ENCODE peak calls at places on chromosomes 6 and 20, in eight cellular contexts. B is WERI-Rb-1; C is endodermal cell; P is central memory CD4-positive, alpha-beta T cell; H is lung microvascular endothelial cell; M is neural crest cell; X is stimulated activated CD4-positive, alpha-beta T cell treated with anti-CD3 and anti-CD28 coated beads, Interleukin-4, amount 100 ng/mL, for 24 hours; N is C1 segment of cervical spinal cord. V is an unnamed sample.

GRCh38 chr6:87139236-87139635 is 16.1 kb upstream of the ZNF292 start:
- DNase-seq in H (peak), X (peak), N (no peak), P (peak), M (no peak), B (peak), C (no peak), V (no peak)

GRCh38 chr6:41736207-41736710 is 851 bp upstream of the TFEB start:
- DNase-seq in X (no peak), C (no peak), B (no peak), P (no peak), H (no peak), N (no peak), M (no peak), V (no peak)

GRCh38 chr6:52538921-52539354 is 37.9 kb downstream of the TRAM2 start:
- DNase-seq in X (no peak), P (no peak), N (no peak), C (no peak), B (no peak), M (no peak), H (no peak), V (no peak)

GRCh38 chr6:48036316-48036715 is 74.7 kb downstream of the PTCHD4 start:
- DNase-seq in X (no peak), M (no peak), C (no peak), H (no peak), N (no peak), B (no peak), P (no peak), V (no peak)

GRCh38 chr20:63548542-63548941 is 993 bp upstream of the SRMS start:
- DNase-seq in H (no peak), B (peak), C (no peak), N (no peak), X (no peak), M (no peak), P (no peak), V (no peak)

GRCh38 chr6:7513534-7513933 is 27.9 kb upstream of the DSP start:
- DNase-seq in P (no peak), M (no peak), B (no peak), C (no peak), H (no peak), X (no peak), N (no peak), V (no peak)

GRCh38 chr20:34516874-34517542 is 786 bp downstream of the DYNLRB1 start:
- DNase-seq in M (no peak), X (peak), C (no peak), P (peak), H (peak), N (no peak), B (no peak), V (peak)

GRCh38 chr6:119653329-119653728 is 303.8 kb upstream of the MAN1A1 start:
- DNase-seq in C (no peak), X (no peak), B (no peak), P (no peak), M (no peak), H (no peak), N (no peak), V (no peak)

GRCh38 chr20:5881714-5882113 is 68.6 kb downstream of the TRMT6 start:
- DNase-seq in B (no peak), C (no peak), P (no peak), X (no peak), H (peak), N (no peak), M (no peak), V (no peak)

GRCh38 chr6:132202569-132202968 is 198.7 kb downstream of the MOXD1 start:
- DNase-seq in P (no peak), M (no peak), H (peak), X (no peak), N (no peak), B (no peak), C (no peak), V (no peak)

GRCh38 chr20:30985386-30985785 is 272.1 kb upstream of the DEFB115 start:
- DNase-seq in B (no peak), C (peak), M (no peak), N (no peak), X (no peak), H (no peak), P (no peak), V (peak)

GRCh38 chr20:4998160-4998651 is 3.1 kb downstream of the SLC23A2 start:
- DNase-seq in X (no peak), N (no peak), H (no peak), M (no peak), P (no peak), B (no peak), C (no peak), V (no peak)

GRCh38 chr6:133894795-133895401 is 6.0 kb downstream of the TCF21 start:
- DNase-seq in X (no peak), M (no peak), H (no peak), P (no peak), C (no peak), N (no peak), B (no peak), V (no peak)

GRCh38 chr6:121771937-121772717 is 336.7 kb downstream of the GJA1 start:
- DNase-seq in B (no peak), X (no peak), H (peak), N (no peak), C (no peak), M (no peak), P (no peak), V (no peak)

GRCh38 chr20:36467076-36467999 is 74.0 kb upstream of the MYL9 start:
- DNase-seq in N (no peak), B (peak), H (peak), P (peak), M (no peak), X (peak), C (no peak), V (peak)

GRCh38 chr20:19252670-19253120 is 40.3 kb downstream of the SLC24A3 start:
- DNase-seq in N (no peak), H (no peak), P (no peak), B (no peak), X (no peak), C (no peak), M (no peak), V (no peak)

GRCh38 chr20:47360207-47360488 is 3.6 kb upstream of the ZMYND8 start:
- DNase-seq in B (no peak), X (no peak), P (no peak), C (no peak), H (peak), M (no peak), N (no peak), V (no peak)

GRCh38 chr6:24504642-24505586 is 10.1 kb downstream of the ALDH5A1 start:
- DNase-seq in B (no peak), X (no peak), N (no peak), C (no peak), H (no peak), P (no peak), M (no peak), V (no peak)

GRCh38 chr6:11810854-11811643 is 32.4 kb upstream of the ADTRP start:
- DNase-seq in X (no peak), H (no peak), C (no peak), N (no peak), M (no peak), P (no peak), B (no peak), V (no peak)

GRCh38 chr6:72748759-72749158 is 126.9 kb downstream of the KCNQ5 start:
- DNase-seq in M (no peak), C (no peak), N (no peak), X (no peak), B (no peak), H (no peak), P (no peak), V (no peak)

GRCh38 chr6:166542580-166542912 is 43.9 kb downstream of the RAMACL start:
- DNase-seq in N (no peak), P (no peak), H (peak), X (no peak), M (no peak), B (no peak), C (peak), V (no peak)

GRCh38 chr20:56091635-56092180 is 86.4 kb upstream of the CBLN4 start:
- DNase-seq in B (no peak), H (no peak), P (no peak), X (no peak), M (no peak), C (no peak), N (no peak), V (no peak)

GRCh38 chr6:83096791-83097190 is 29.3 kb downstream of the DOP1A start:
- DNase-seq in C (no peak), N (no peak), M (no peak), P (no peak), X (no peak), B (no peak), H (no peak), V (no peak)

GRCh38 chr6:144340541-144341371 is 55.6 kb downstream of the UTRN start:
- DNase-seq in M (no peak), N (no peak), C (no peak), H (peak), X (no peak), P (no peak), B (no peak), V (no peak)

GRCh38 chr20:63756648-63756991 is 17.0 kb downstream of the SLC2A4RG start:
- DNase-seq in H (no peak), B (no peak), N (no peak), X (no peak), C (no peak), M (no peak), P (no peak), V (no peak)

GRCh38 chr6:3284436-3284876 is 25.7 kb downstream of the PSMG4 start:
- DNase-seq in C (peak), H (no peak), X (no peak), M (no peak), P (no peak), B (no peak), N (no peak), V (peak)

GRCh38 chr6:144285548-144285797 is 338 bp downstream of the UTRN start:
- DNase-seq in P (no peak), C (no peak), X (peak), M (no peak), N (no peak), H (no peak), B (no peak), V (no peak)

GRCh38 chr20:12722096-12722495 is 286.7 kb upstream of the SPTLC3 start:
- DNase-seq in P (no peak), X (no peak), B (no peak), H (no peak), N (no peak), C (no peak), M (no peak), V (no peak)

GRCh38 chr6:87200469-87201174 is 45.3 kb downstream of the ZNF292 start:
- DNase-seq in C (no peak), H (no peak), X (no peak), B (no peak), N (no peak), P (no peak), M (no peak), V (no peak)

GRCh38 chr6:81996414-81996813 is 243.9 kb upstream of the TENT5A start:
- DNase-seq in C (no peak), B (no peak), H (no peak), M (no peak), N (no peak), X (no peak), P (no peak), V (no peak)

GRCh38 chr6:136113736-136114173 is 136.4 kb downstream of the MTFR2 start:
- DNase-seq in B (peak), P (no peak), C (peak), N (no peak), M (peak), H (peak), X (no peak), V (no peak)

GRCh38 chr20:5809495-5809894 is 59.3 kb downstream of the SHLD1 start:
- DNase-seq in P (no peak), N (no peak), H (no peak), C (no peak), M (no peak), B (no peak), X (no peak), V (no peak)

GRCh38 chr20:25223179-25223661 is 24.7 kb upstream of the PYGB start:
- DNase-seq in C (peak), H (peak), N (no peak), M (no peak), P (no peak), B (peak), X (peak), V (peak)

GRCh38 chr20:56409521-56409920 is 2.5 kb upstream of the CASS4 start:
- DNase-seq in H (no peak), N (no peak), B (no peak), M (no peak), X (no peak), C (no peak), P (no peak), V (no peak)

GRCh38 chr6:53439556-53439955 is 90.8 kb upstream of the ELOVL5 start:
- DNase-seq in C (no peak), P (no peak), H (no peak), B (no peak), M (no peak), X (no peak), N (no peak), V (no peak)

GRCh38 chr6:170247178-170247701 is 43.6 kb downstream of the DLL1 start:
- DNase-seq in B (no peak), N (no peak), P (no peak), X (no peak), C (no peak), H (no peak), M (no peak), V (no peak)